ENCODE peak calls at places on chromosomes 16 and 17, in six cellular contexts. M is DMS153, Q is activated T-helper 1 cell treated with Interleukin-2 at 50 U/mL for 16 hours, E is type B pancreatic cell, S is testis, G is EL. T is an unnamed sample.

GRCh38 chr17:42199411-42200011 is 5.2 kb upstream of the GHDC start:
- DNase-seq in G (no peak), E (no peak), Q (no peak), S (no peak), M (no peak), T (no peak)

GRCh38 chr16:31386157-31386984 is 6.8 kb upstream of the ITGAD start:
- DNase-seq in E (no peak), G (peak; percentile 27), S (no peak), Q (no peak), M (no peak), T (peak; percentile 37)

GRCh38 chr17:52604105-52604504 is 445.6 kb upstream of the CA10 start:
- DNase-seq in G (no peak), M (peak; percentile 10), Q (no peak), S (peak; percentile 71), E (no peak), T (no peak)

GRCh38 chr16:81921415-81921814 is 89.9 kb downstream of the SDR42E1 start:
- DNase-seq in G (no peak), M (no peak), S (no peak), E (no peak), Q (no peak), T (no peak)

GRCh38 chr17:42291136-42291535 is 2.8 kb downstream of the STAT5A start:
- DNase-seq in Q (no peak), S (no peak), M (no peak), E (no peak), G (no peak), T (no peak)

GRCh38 chr17:10226930-10227695 is 28.7 kb upstream of the GAS7 start:
- DNase-seq in M (no peak), S (peak; percentile 81), E (no peak), Q (peak; percentile 7), G (peak; percentile 23), T (no peak)

GRCh38 chr16:75497558-75497957 is 2.3 kb upstream of the CHST6 start:
- DNase-seq in G (no peak), M (no peak), S (no peak), Q (no peak), E (no peak), T (no peak)

GRCh38 chr17:68709461-68709860 is 108.3 kb upstream of the FAM20A start:
- DNase-seq in M (no peak), S (no peak), Q (no peak), G (no peak), E (no peak), T (no peak)

GRCh38 chr17:18184143-18185007 is 747 bp downstream of the ALKBH5 start:
- DNase-seq in M (no peak), Q (peak; percentile 53), E (no peak), G (peak; percentile 51), S (peak; percentile 54), T (no peak)

GRCh38 chr16:50153648-50154368 is 702 bp downstream of the TENT4B start:
- DNase-seq in G (peak; percentile 40), M (no peak), Q (peak; percentile 17), E (peak; percentile 72), S (no peak), T (no peak)

GRCh38 chr16:49440156-49441065 is 66.8 kb downstream of the C16orf78 start:
- DNase-seq in G (no peak), Q (no peak), S (no peak), M (no peak), E (no peak), T (no peak)

GRCh38 chr17:6124856-6125255 is 54.7 kb downstream of the WSCD1 start:
- DNase-seq in Q (no peak), G (no peak), M (no peak), E (no peak), S (no peak), T (no peak)

GRCh38 chr17:49746791-49747490 is 17.0 kb downstream of the FAM117A start:
- DNase-seq in S (no peak), M (peak; percentile 3), Q (no peak), E (no peak), G (no peak), T (no peak)

GRCh38 chr16:88415381-88416323 is 32.9 kb downstream of the ZNF469 start:
- DNase-seq in Q (no peak), G (no peak), E (no peak), M (no peak), S (no peak), T (no peak)

GRCh38 chr16:31074814-31075183 is 577 bp downstream of the ZNF646 start:
- DNase-seq in Q (no peak), G (no peak), M (no peak), E (no peak), S (no peak), T (no peak)

GRCh38 chr17:6496116-6496481 is 51.8 kb downstream of the PIMREG start:
- DNase-seq in G (no peak), E (peak; percentile 13), M (peak; percentile 24), Q (no peak), S (no peak), T (no peak)

GRCh38 chr17:82300707-82301270 is 16.6 kb downstream of the CD7 start:
- DNase-seq in E (no peak), M (no peak), Q (peak; percentile 52), S (peak; percentile 65), G (peak; percentile 57), T (peak; percentile 44)

GRCh38 chr16:85940214-85940613 is 41.3 kb downstream of the IRF8 start:
- DNase-seq in S (no peak), M (no peak), G (no peak), E (no peak), Q (no peak), T (no peak)

GRCh38 chr16:53781023-53781605 is 77.2 kb downstream of the FTO start:
- DNase-seq in G (no peak), S (no peak), M (peak; percentile 44), Q (no peak), E (no peak), T (peak; percentile 29)

GRCh38 chr17:50865060-50865867 is 890 bp downstream of the TOB1 start:
- DNase-seq in Q (peak; percentile 23), G (peak; percentile 55), M (no peak), E (peak; percentile 72), S (peak; percentile 56), T (peak; percentile 48)

GRCh38 chr16:49779979-49780378 is 75.9 kb downstream of the ZNF423 start:
- DNase-seq in E (no peak), Q (no peak), G (no peak), S (no peak), M (no peak), T (no peak)

GRCh38 chr17:13212861-13213260 is 195.0 kb upstream of the ELAC2 start:
- DNase-seq in Q (no peak), M (peak; percentile 41), G (no peak), S (no peak), E (no peak), T (peak; percentile 30)

GRCh38 chr17:76736349-76737081 is 616 bp downstream of the SRSF2 start:
- DNase-seq in Q (peak; percentile 62), E (peak; percentile 81), S (peak; percentile 61), G (peak; percentile 43), M (no peak), T (peak; percentile 69)

GRCh38 chr17:63950940-63951907 is 19.1 kb upstream of the CD79B start:
- DNase-seq in Q (no peak), M (peak; percentile 18), S (no peak), E (no peak), G (no peak), T (peak; percentile 16)

GRCh38 chr17:68085751-68086445 is 50.4 kb downstream of the KPNA2 start:
- DNase-seq in E (no peak), G (peak; percentile 21), S (no peak), M (no peak), Q (no peak), T (no peak)

GRCh38 chr16:30061195-30061554 is 4.4 kb upstream of the ALDOA start:
- DNase-seq in Q (no peak), S (no peak), M (no peak), E (no peak), G (no peak), T (no peak)

T was measured in NCI-H774.